ENCODE peak calls at places on chromosomes 12 and 14, in four cellular contexts. V is WTC11, H is HepG2, S is K562. A is an unnamed sample.

GRCh38 chr12:92002673-92003382 is 142.8 kb downstream of the BTG1 start:
- DNase-seq in S (peak), H (peak), V (no peak), A (no peak)

GRCh38 chr14:103343164-103343879 is 9.3 kb downstream of the EIF5 start:
- DNase-seq in H (no peak), S (no peak), V (no peak), A (no peak)

GRCh38 chr12:52199294-52199920 is 7.6 kb upstream of the KRT80 start:
- DNase-seq in S (no peak), H (no peak), V (no peak), A (no peak)

GRCh38 chr12:78963439-78964222 is 99.1 kb downstream of the SYT1 start:
- DNase-seq in S (no peak), V (no peak), H (no peak), A (no peak)

GRCh38 chr12:1078002-1078401 is 87.0 kb downstream of the ERC1 start:
- DNase-seq in V (no peak), H (no peak), S (no peak), A (no peak)

GRCh38 chr12:117980621-117981020 is 11.8 kb upstream of the KSR2 start:
- DNase-seq in V (no peak), H (no peak), S (no peak), A (no peak)

GRCh38 chr14:99134333-99135046 is 137.5 kb downstream of the BCL11B start:
- DNase-seq in S (no peak), H (no peak), V (no peak), A (no peak)

GRCh38 chr12:116338064-116338872 is 60.8 kb upstream of the MED13L start:
- DNase-seq in V (no peak), H (no peak), S (no peak), A (no peak)

GRCh38 chr12:4045433-4045760 is 172.2 kb upstream of the PARP11 start:
- DNase-seq in H (no peak), V (no peak), S (no peak), A (no peak)

GRCh38 chr12:94073441-94074051 is 74.8 kb upstream of the PLXNC1 start:
- DNase-seq in H (no peak), V (no peak), S (no peak), A (no peak)

GRCh38 chr12:13074396-13075113 is 28.9 kb downstream of the GSG1 start:
- DNase-seq in S (no peak), V (no peak), H (no peak), A (no peak)

GRCh38 chr12:51620448-51620847 is 29.4 kb downstream of the SCN8A start:
- DNase-seq in H (no peak), S (no peak), V (no peak), A (no peak)

GRCh38 chr14:74988131-74988530 is 14.6 kb upstream of the EIF2B2 start:
- DNase-seq in H (no peak), V (no peak), S (no peak), A (no peak)

GRCh38 chr14:63986789-63987533 is 134.2 kb downstream of the SYNE2 start:
- DNase-seq in S (no peak), V (no peak), H (no peak), A (no peak)

GRCh38 chr12:125853670-125854069 is 788.4 kb downstream of the AACS start:
- DNase-seq in H (no peak), V (no peak), S (no peak), A (no peak)
- TF ChIP-seq NR2C2 in H (no peak), V (no peak), S (no peak), A (no peak)

DNA sequence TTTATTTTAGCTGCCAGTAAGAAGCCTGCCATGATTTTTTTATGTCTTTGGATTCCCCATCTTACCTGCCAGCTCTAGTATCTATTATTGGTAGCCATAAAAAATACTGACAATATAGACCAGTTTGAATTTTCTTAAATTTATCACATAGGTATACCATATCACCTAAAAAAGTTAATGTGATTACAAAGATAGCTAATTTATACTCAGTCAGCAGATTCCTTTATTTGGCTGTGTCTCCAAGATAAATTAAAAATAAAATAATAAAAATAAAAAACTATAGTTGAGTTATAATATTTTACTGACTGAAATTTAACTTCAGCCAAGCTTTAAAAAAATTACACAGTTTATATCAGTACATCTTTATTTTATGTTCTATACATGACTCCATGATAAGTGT is 128.3 kb downstream of the GPHN start:
- DNase-seq in V (no peak), H (no peak), S (no peak), A (no peak)
- TF ChIP-seq NR2C2 in V (no peak), H (no peak), S (no peak), A (no peak)

GRCh38 chr12:14403711-14404164 is 38.3 kb downstream of the ATF7IP start:
- DNase-seq in V (no peak), H (no peak), S (peak), A (peak)
- TF ChIP-seq NR2C2 in V (no peak), H (no peak), S (no peak), A (no peak)

GRCh38 chr12:76226397-76226796 is 121.8 kb downstream of the BBS10 start:
- DNase-seq in H (no peak), V (no peak), S (no peak), A (no peak)
- TF ChIP-seq NR2C2 in H (no peak), V (no peak), S (no peak), A (no peak)

DNA sequence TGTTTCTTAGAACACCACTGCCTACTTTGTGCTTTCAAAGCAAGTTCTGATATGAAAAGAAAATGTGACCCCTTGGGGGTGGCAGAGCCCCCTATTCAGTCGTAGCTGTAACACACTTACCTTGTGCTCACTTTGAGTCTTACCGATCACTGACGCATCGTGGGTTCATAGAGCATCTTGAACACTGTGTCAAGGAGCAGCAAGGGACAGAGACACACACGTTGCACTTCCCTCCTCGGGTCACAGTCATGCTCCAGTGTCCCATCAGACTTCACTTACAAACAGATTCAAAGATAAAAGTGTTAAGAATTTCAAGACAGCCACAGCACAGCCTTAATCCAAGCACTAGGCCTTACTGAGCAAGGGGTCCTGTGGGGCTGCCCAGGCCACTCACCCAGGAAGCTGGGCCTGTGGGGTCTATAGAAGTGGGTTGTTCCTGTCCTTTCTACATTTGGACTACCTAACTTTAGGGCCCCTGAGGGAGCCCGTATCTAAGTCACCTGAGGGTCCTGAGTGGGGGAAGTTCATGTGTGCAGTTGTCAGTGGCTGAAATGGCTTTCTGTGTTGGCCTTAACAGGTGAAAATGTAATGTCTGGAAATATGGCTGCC is 75.4 kb upstream of the BDKRB2 start:
- DNase-seq in S (no peak), H (no peak), V (no peak), A (no peak)
- TF ChIP-seq NR2C2 in S (no peak), H (no peak), V (no peak), A (no peak)

GRCh38 chr14:89131004-89131750 is 285.9 kb downstream of the FOXN3 start:
- DNase-seq in S (no peak), V (no peak), H (no peak), A (no peak)

GRCh38 chr14:89137514-89138163 is 279.4 kb downstream of the FOXN3 start:
- DNase-seq in S (no peak), V (no peak), H (peak), A (no peak)

GRCh38 chr14:89136587-89136986 is 280.4 kb downstream of the FOXN3 start:
- DNase-seq in S (no peak), H (no peak), V (no peak), A (no peak)

GRCh38 chr14:89138846-89139245 is 278.2 kb downstream of the FOXN3 start:
- DNase-seq in H (no peak), V (no peak), S (no peak), A (no peak)

GRCh38 chr14:89134640-89135039 is 282.4 kb downstream of the FOXN3 start:
- DNase-seq in H (no peak), V (no peak), S (no peak), A (no peak)
- TF ChIP-seq NR2C2 in H (no peak), V (no peak), S (no peak), A (no peak)

GRCh38 chr12:47798481-47798948 is 21.2 kb downstream of the HDAC7 start:
- DNase-seq in V (no peak), S (no peak), H (no peak), A (no peak)

GRCh38 chr12:47797432-47797831 is 22.3 kb downstream of the HDAC7 start:
- DNase-seq in H (no peak), V (peak), S (no peak), A (no peak)

GRCh38 chr12:47800582-47800981 is 19.1 kb downstream of the HDAC7 start:
- DNase-seq in V (no peak), H (no peak), S (no peak), A (no peak)

GRCh38 chr12:47801170-47801903 is 18.4 kb downstream of the HDAC7 start:
- DNase-seq in S (no peak), V (no peak), H (no peak), A (no peak)

GRCh38 chr12:47799357-47799955 is 20.2 kb downstream of the HDAC7 start:
- DNase-seq in S (no peak), V (no peak), H (no peak), A (no peak)
- TF ChIP-seq NR2C2 in S (no peak), V (no peak), H (no peak), A (no peak)

DNA sequence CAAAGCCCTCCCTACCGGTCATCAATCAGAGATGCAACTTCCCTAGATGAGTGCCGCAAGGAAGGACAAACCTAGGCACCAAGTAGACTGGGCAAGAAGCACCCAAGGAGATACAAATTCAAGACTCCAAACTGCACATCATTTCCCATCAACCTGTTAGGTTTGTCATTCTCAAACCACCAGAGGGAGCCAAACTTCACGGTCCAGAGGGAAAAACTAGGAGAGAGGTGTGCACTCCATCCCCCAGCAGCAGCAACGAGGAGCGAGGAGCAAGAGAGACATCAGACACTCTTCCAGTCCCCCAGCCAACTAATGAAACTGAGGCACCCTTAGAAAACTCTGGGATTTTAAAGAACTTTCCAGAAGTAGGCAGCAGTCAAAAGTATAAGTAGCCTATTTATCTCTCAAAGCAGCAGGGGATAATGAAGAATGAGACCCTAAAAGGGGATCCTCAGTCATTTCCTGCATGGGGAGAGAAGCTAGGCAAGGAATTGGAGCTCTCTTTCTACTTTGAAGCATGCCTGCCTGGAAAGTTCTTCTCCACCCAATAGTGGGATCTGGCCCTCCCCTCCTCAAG is 37.0 kb upstream of the NT5DC3 start:
- DNase-seq in H (peak), S (peak), V (peak), A (peak)
- TF ChIP-seq NR2C2 in H (no peak), S (no peak), V (no peak), A (no peak)

GRCh38 chr14:72633551-72633950 is 260.4 kb downstream of the DPF3 start:
- DNase-seq in S (no peak), H (no peak), V (no peak), A (no peak)
- TF ChIP-seq NR2C2 in S (no peak), H (no peak), V (no peak), A (no peak)

DNA sequence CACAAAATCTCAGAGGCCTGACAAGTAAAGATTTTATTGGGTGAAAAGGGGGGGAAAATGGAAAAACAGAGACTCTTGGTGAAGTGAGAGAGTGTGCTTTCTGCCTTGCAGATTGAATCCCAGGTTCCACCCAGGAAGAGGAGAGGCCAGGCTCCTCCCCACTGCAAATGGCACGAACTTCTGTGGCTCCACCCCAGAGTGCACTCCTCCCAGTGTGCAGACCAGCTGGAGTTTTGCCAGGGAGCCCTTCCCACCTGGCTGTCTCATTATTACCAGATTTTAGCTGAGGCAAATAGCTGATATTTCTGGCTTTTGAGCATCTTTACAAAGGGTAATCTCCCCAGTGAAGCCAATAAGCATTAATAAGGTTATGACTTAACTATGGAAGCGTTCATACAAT is 51.9 kb downstream of the TESPA1 start:
- DNase-seq in V (no peak), S (no peak), H (no peak), A (no peak)
- TF ChIP-seq NR2C2 in V (no peak), S (no peak), H (no peak), A (no peak)